ENCODE peak calls at places on chromosomes 5 and 9, in eight cellular contexts. C is pancreas; O is adrenal gland; D is NCI-H1092; E is HT1080; N is C1 segment of cervical spinal cord; L is substantia nigra; M is stimulated activated CD8-positive, alpha-beta memory T cell treated with anti-CD3 and anti-CD28 coated beads, Interleukin-15, amount 100 ng/mL, for 24 hours. R is an unnamed sample.

GRCh38 chr5:79025054-79025465 is 40.0 kb upstream of the ARSB start:
- DNase-seq in C (peak; percentile 65), O (peak; percentile 69), D (peak; percentile 19), E (peak; percentile 52), N (peak; percentile 23), L (peak; percentile 33), M (peak; percentile 23), R (peak; percentile 45)

GRCh38 chr5:59543826-59544442 is 349.6 kb downstream of the PDE4D start:
- DNase-seq in C (no peak), O (no peak), D (no peak), E (no peak), N (no peak), L (no peak), M (no peak), R (peak; percentile 24)

GRCh38 chr9:107223381-107223780 is 59.7 kb upstream of the RAD23B start:
- DNase-seq in C (no peak), O (no peak), D (no peak), E (no peak), N (no peak), L (no peak), M (no peak), R (no peak)

GRCh38 chr9:82555408-82555807 is 507.5 kb downstream of the RASEF start:
- DNase-seq in C (no peak), O (no peak), D (no peak), E (no peak), N (no peak), L (no peak), M (no peak), R (peak; percentile 27)

GRCh38 chr5:95641803-95642220 is 4.8 kb upstream of the RFESD start:
- DNase-seq in C (peak; percentile 75), O (peak; percentile 23), D (no peak), E (no peak), N (no peak), L (no peak), M (no peak), R (no peak)

GRCh38 chr5:32713396-32714381 is 2.6 kb downstream of the NPR3 start:
- DNase-seq in C (no peak), O (peak; percentile 40), D (no peak), E (no peak), N (no peak), L (no peak), M (no peak), R (no peak)

GRCh38 chr5:173671121-173671949 is 54.9 kb upstream of the BOD1 start:
- DNase-seq in C (peak; percentile 65), O (peak; percentile 98), D (no peak), E (no peak), N (peak; percentile 46), L (peak; percentile 51), M (no peak), R (no peak)

GRCh38 chr5:74027732-74028338 is 401.8 kb downstream of the ARHGEF28 start:
- DNase-seq in C (no peak), O (no peak), D (no peak), E (no peak), N (no peak), L (no peak), M (no peak), R (no peak)

GRCh38 chr5:81326554-81326953 is 25.2 kb downstream of the ZCCHC9 start:
- DNase-seq in C (no peak), O (peak; percentile 11), D (no peak), E (peak; percentile 3), N (no peak), L (no peak), M (no peak), R (no peak)

GRCh38 chr9:70117835-70118319 is 74.2 kb downstream of the MAMDC2 start:
- DNase-seq in C (no peak), O (no peak), D (no peak), E (peak; percentile 27), N (no peak), L (no peak), M (no peak), R (no peak)

GRCh38 chr5:172806897-172807672 is 27.0 kb upstream of the ERGIC1 start:
- DNase-seq in C (peak; percentile 92), O (peak; percentile 97), D (no peak), E (peak; percentile 86), N (no peak), L (peak; percentile 25), M (peak; percentile 68), R (no peak)

GRCh38 chr9:642014-642413 is 199.5 kb upstream of the DMRT1 start:
- DNase-seq in C (no peak), O (no peak), D (no peak), E (no peak), N (no peak), L (no peak), M (no peak), R (no peak)

GRCh38 chr5:55159763-55160492 is at the start of gene GPX8:
- DNase-seq in C (no peak), O (peak; percentile 33), D (no peak), E (peak; percentile 81), N (no peak), L (no peak), M (no peak), R (peak; percentile 13)